ENCODE peak calls at places on chromosomes 16 and 17, in ten cellular contexts. L is posterior cingulate gyrus; E is Caki2; B is fibroblast of the aortic adventitia; O is DMS153; Q is PC-9; W is IMR-90; Z is kidney tubule cell; M is activated naive CD4-positive, alpha-beta T cell treated with anti-CD3 and anti-CD28 coated beads for 36 hours; S is uterus. D is an unnamed sample.

GRCh38 chr17:2393954-2394749 is 6.7 kb downstream of the MNT start:
- DNase-seq in L (no peak), E (no peak), B (no peak), O (no peak), Q (no peak), W (no peak), Z (no peak), M (no peak), S (no peak), D (no peak)

GRCh38 chr16:56348168-56349085 is 76.9 kb downstream of the AMFR start:
- DNase-seq in L (no peak), E (no peak), B (no peak), O (no peak), Q (no peak), W (peak), Z (no peak), M (no peak), S (no peak), D (no peak)

GRCh38 chr16:29789775-29790182 is 772 bp upstream of the KIF22 start:
- DNase-seq in L (no peak), E (no peak), B (no peak), O (no peak), Q (peak), W (no peak), Z (peak), M (no peak), S (no peak), D (no peak)

GRCh38 chr16:75053791-75054555 is 55.1 kb downstream of the ZNRF1 start:
- DNase-seq in L (peak), E (peak), B (no peak), O (peak), Q (peak), W (no peak), Z (no peak), M (no peak), S (no peak), D (no peak)

GRCh38 chr17:80593171-80593570 is 48.5 kb downstream of the RPTOR start:
- DNase-seq in L (no peak), E (no peak), B (no peak), O (no peak), Q (no peak), W (no peak), Z (no peak), M (no peak), S (no peak), D (no peak)

GRCh38 chr16:17374668-17375255 is 96.0 kb downstream of the XYLT1 start:
- DNase-seq in L (no peak), E (no peak), B (no peak), O (no peak), Q (no peak), W (no peak), Z (no peak), M (no peak), S (no peak), D (no peak)

GRCh38 chr16:88957887-88958577 is 19.0 kb downstream of the CBFA2T3 start:
- DNase-seq in L (no peak), E (no peak), B (no peak), O (no peak), Q (no peak), W (no peak), Z (no peak), M (peak), S (no peak), D (no peak)

GRCh38 chr17:78176548-78177025 is 8.2 kb downstream of the SYNGR2 start:
- DNase-seq in L (peak), E (no peak), B (peak), O (peak), Q (no peak), W (peak), Z (peak), M (peak), S (peak), D (peak)

GRCh38 chr17:80477647-80478478 is 1.5 kb upstream of the NPTX1 start:
- DNase-seq in L (peak), E (no peak), B (peak), O (peak), Q (no peak), W (peak), Z (peak), M (peak), S (no peak), D (peak)

GRCh38 chr17:19494961-19495806 is 38.5 kb upstream of the SLC47A1 start:
- DNase-seq in L (no peak), E (no peak), B (no peak), O (no peak), Q (no peak), W (no peak), Z (no peak), M (no peak), S (no peak), D (no peak)

GRCh38 chr16:59060212-59060611 is 326.1 kb upstream of the GOT2 start:
- DNase-seq in L (no peak), E (no peak), B (peak), O (no peak), Q (no peak), W (peak), Z (peak), M (no peak), S (no peak), D (peak)

GRCh38 chr17:35807371-35808144 is 1.7 kb upstream of the TAF15 start:
- DNase-seq in L (no peak), E (peak), B (peak), O (no peak), Q (no peak), W (peak), Z (peak), M (no peak), S (no peak), D (peak)

GRCh38 chr16:1420111-1420539 is 422 bp downstream of the UQCC4 start:
- DNase-seq in L (no peak), E (no peak), B (no peak), O (no peak), Q (no peak), W (no peak), Z (no peak), M (no peak), S (no peak), D (no peak)

GRCh38 chr17:58189436-58190146 is 2.9 kb upstream of the EPX start:
- DNase-seq in L (no peak), E (peak), B (peak), O (peak), Q (peak), W (peak), Z (peak), M (no peak), S (no peak), D (peak)

GRCh38 chr16:82793550-82794244 is 166.9 kb downstream of the CDH13 start:
- DNase-seq in L (no peak), E (no peak), B (peak), O (no peak), Q (no peak), W (no peak), Z (no peak), M (no peak), S (peak), D (no peak)

GRCh38 chr17:64134216-64134970 is 4.4 kb upstream of the ERN1 start:
- DNase-seq in L (no peak), E (no peak), B (no peak), O (no peak), Q (no peak), W (no peak), Z (no peak), M (no peak), S (no peak), D (no peak)

GRCh38 chr17:65595071-65595655 is 33.7 kb upstream of the AXIN2 start:
- DNase-seq in L (no peak), E (no peak), B (no peak), O (no peak), Q (no peak), W (no peak), Z (no peak), M (no peak), S (peak), D (peak)

GRCh38 chr16:71727545-71728324 is 3.2 kb upstream of the PHLPP2 start:
- DNase-seq in L (no peak), E (no peak), B (no peak), O (no peak), Q (no peak), W (no peak), Z (no peak), M (no peak), S (no peak), D (no peak)

GRCh38 chr17:38883592-38884526 is 14.0 kb downstream of the LASP1 start:
- DNase-seq in L (no peak), E (no peak), B (no peak), O (no peak), Q (no peak), W (no peak), Z (no peak), M (peak), S (no peak), D (peak)

GRCh38 chr16:67294927-67295326 is 15.6 kb downstream of the PLEKHG4 start:
- DNase-seq in L (no peak), E (no peak), B (peak), O (no peak), Q (no peak), W (peak), Z (no peak), M (no peak), S (no peak), D (peak)

GRCh38 chr17:17713839-17714238 is 32.6 kb downstream of the RAI1 start:
- DNase-seq in L (no peak), E (peak), B (peak), O (no peak), Q (no peak), W (peak), Z (peak), M (peak), S (no peak), D (peak)

GRCh38 chr16:23254338-23254737 is 47.8 kb upstream of the SCNN1B start:
- DNase-seq in L (no peak), E (peak), B (no peak), O (no peak), Q (peak), W (peak), Z (peak), M (no peak), S (no peak), D (no peak)

GRCh38 chr17:41620583-41621434 is 3.6 kb downstream of the KRT17 start:
- DNase-seq in L (no peak), E (no peak), B (no peak), O (no peak), Q (no peak), W (no peak), Z (no peak), M (no peak), S (no peak), D (peak)

GRCh38 chr17:44024271-44024663 is 9.5 kb upstream of the TMEM101 start:
- DNase-seq in L (no peak), E (no peak), B (no peak), O (peak), Q (no peak), W (no peak), Z (no peak), M (no peak), S (no peak), D (no peak)

GRCh38 chr16:80947239-80947638 is 59.4 kb downstream of the CMC2 start:
- DNase-seq in L (no peak), E (no peak), B (no peak), O (no peak), Q (no peak), W (no peak), Z (no peak), M (no peak), S (no peak), D (no peak)

GRCh38 chr17:8844229-8845218 is 22.9 kb downstream of the PIK3R6 start:
- DNase-seq in L (no peak), E (no peak), B (peak), O (no peak), Q (no peak), W (no peak), Z (no peak), M (no peak), S (no peak), D (no peak)

D was measured in amniotic epithelial cell.